ENCODE peak calls at places on chromosomes 16 and 17, in ten cellular contexts. C is HFF-Myc; G is CD8-positive, alpha-beta T cell; I is astrocyte of the spinal cord; V is GM12865; H is lower lobe of right lung; E is AG10803; S is psoas muscle; Y is fibroblast of mammary gland; F is tibial nerve. X is an unnamed sample.

GRCh38 chr17:2337152-2337810 is at the start of gene SGSM2:
- DNase-seq in C (no peak), G (peak), I (peak), V (peak), H (peak), E (peak), S (peak), Y (peak), F (no peak), X (peak)

GRCh38 chr17:60392845-60393702 is 1.1 kb upstream of the USP32 start:
- DNase-seq in C (no peak), G (no peak), I (peak), V (peak), H (peak), E (peak), S (peak), Y (peak), F (no peak), X (peak)

GRCh38 chr17:65609749-65610148 is 48.3 kb upstream of the AXIN2 start:
- DNase-seq in C (no peak), G (no peak), I (no peak), V (no peak), H (no peak), E (no peak), S (no peak), Y (no peak), F (no peak), X (peak)

GRCh38 chr17:72175787-72176515 is 55.1 kb downstream of the SOX9 start:
- DNase-seq in C (no peak), G (no peak), I (no peak), V (no peak), H (no peak), E (no peak), S (peak), Y (no peak), F (no peak), X (peak)

GRCh38 chr17:42133461-42134041 is 10.9 kb downstream of the HSPB9 start:
- DNase-seq in C (no peak), G (no peak), I (no peak), V (peak), H (no peak), E (no peak), S (no peak), Y (no peak), F (no peak), X (no peak)

GRCh38 chr17:68533887-68534700 is 21.9 kb downstream of the PRKAR1A start:
- DNase-seq in C (no peak), G (no peak), I (peak), V (peak), H (no peak), E (peak), S (no peak), Y (peak), F (no peak), X (peak)

GRCh38 chr16:31298340-31298739 is 38.6 kb downstream of the ITGAM start:
- DNase-seq in C (no peak), G (no peak), I (no peak), V (no peak), H (no peak), E (no peak), S (no peak), Y (no peak), F (no peak), X (no peak)

GRCh38 chr16:19524866-19525723 is 1.4 kb downstream of the CCP110 start:
- DNase-seq in C (no peak), G (no peak), I (peak), V (peak), H (no peak), E (no peak), S (no peak), Y (no peak), F (no peak), X (no peak)

GRCh38 chr17:9356488-9356911 is 219.1 kb downstream of the STX8 start:
- DNase-seq in C (no peak), G (no peak), I (no peak), V (peak), H (peak), E (no peak), S (no peak), Y (no peak), F (no peak), X (no peak)

GRCh38 chr16:66058181-66058580 is 308.3 kb upstream of the CDH5 start:
- DNase-seq in C (peak), G (no peak), I (peak), V (no peak), H (no peak), E (peak), S (no peak), Y (peak), F (no peak), X (no peak)

GRCh38 chr17:1111599-1112443 is 68.0 kb downstream of the ABR start:
- DNase-seq in C (no peak), G (no peak), I (no peak), V (no peak), H (peak), E (peak), S (no peak), Y (no peak), F (no peak), X (no peak)

GRCh38 chr16:6206080-6206479 is 1108.5 kb upstream of the EEF2KMT start:
- DNase-seq in C (no peak), G (no peak), I (no peak), V (no peak), H (peak), E (no peak), S (no peak), Y (no peak), F (no peak), X (no peak)

GRCh38 chr17:32596666-32597065 is 109.9 kb downstream of the CDK5R1 start:
- DNase-seq in C (no peak), G (no peak), I (peak), V (peak), H (no peak), E (no peak), S (no peak), Y (peak), F (no peak), X (no peak)

GRCh38 chr16:77816293-77816692 is 27.9 kb downstream of the VAT1L start:
- DNase-seq in C (no peak), G (no peak), I (peak), V (no peak), H (no peak), E (peak), S (no peak), Y (peak), F (no peak), X (peak)

GRCh38 chr17:36509272-36509985 is 22.9 kb downstream of the ZNHIT3 start:
- DNase-seq in C (no peak), G (no peak), I (no peak), V (no peak), H (no peak), E (no peak), S (no peak), Y (no peak), F (no peak), X (no peak)

GRCh38 chr16:20611975-20612471 is 35.9 kb upstream of the ACSM2B start:
- DNase-seq in C (no peak), G (no peak), I (no peak), V (no peak), H (no peak), E (no peak), S (peak), Y (no peak), F (no peak), X (no peak)

GRCh38 chr16:30963925-30964511 is 6.5 kb downstream of the SETD1A start:
- DNase-seq in C (no peak), G (no peak), I (no peak), V (no peak), H (no peak), E (no peak), S (no peak), Y (no peak), F (no peak), X (no peak)

GRCh38 chr17:59353936-59354755 is 22.7 kb downstream of the YPEL2 start:
- DNase-seq in C (no peak), G (no peak), I (no peak), V (no peak), H (no peak), E (no peak), S (no peak), Y (no peak), F (no peak), X (no peak)

GRCh38 chr17:59355030-59355694 is 23.7 kb downstream of the YPEL2 start:
- DNase-seq in C (no peak), G (no peak), I (no peak), V (no peak), H (no peak), E (no peak), S (no peak), Y (no peak), F (no peak), X (no peak)

GRCh38 chr17:59356543-59357218 is 25.2 kb downstream of the YPEL2 start:
- DNase-seq in C (no peak), G (no peak), I (no peak), V (no peak), H (no peak), E (no peak), S (no peak), Y (peak), F (no peak), X (no peak)

GRCh38 chr17:59357219-59357699 is 25.8 kb downstream of the YPEL2 start:
- DNase-seq in C (no peak), G (no peak), I (no peak), V (no peak), H (no peak), E (peak), S (no peak), Y (no peak), F (no peak), X (peak)

GRCh38 chr17:59355695-59356323 is 24.4 kb downstream of the YPEL2 start:
- DNase-seq in C (no peak), G (no peak), I (no peak), V (no peak), H (no peak), E (peak), S (no peak), Y (no peak), F (no peak), X (no peak)
- TF ChIP-seq CTCF in C (no peak), G (no peak), I (no peak), V (no peak), H (no peak), E (no peak), S (no peak), Y (no peak), F (no peak), X (no peak)

DNA sequence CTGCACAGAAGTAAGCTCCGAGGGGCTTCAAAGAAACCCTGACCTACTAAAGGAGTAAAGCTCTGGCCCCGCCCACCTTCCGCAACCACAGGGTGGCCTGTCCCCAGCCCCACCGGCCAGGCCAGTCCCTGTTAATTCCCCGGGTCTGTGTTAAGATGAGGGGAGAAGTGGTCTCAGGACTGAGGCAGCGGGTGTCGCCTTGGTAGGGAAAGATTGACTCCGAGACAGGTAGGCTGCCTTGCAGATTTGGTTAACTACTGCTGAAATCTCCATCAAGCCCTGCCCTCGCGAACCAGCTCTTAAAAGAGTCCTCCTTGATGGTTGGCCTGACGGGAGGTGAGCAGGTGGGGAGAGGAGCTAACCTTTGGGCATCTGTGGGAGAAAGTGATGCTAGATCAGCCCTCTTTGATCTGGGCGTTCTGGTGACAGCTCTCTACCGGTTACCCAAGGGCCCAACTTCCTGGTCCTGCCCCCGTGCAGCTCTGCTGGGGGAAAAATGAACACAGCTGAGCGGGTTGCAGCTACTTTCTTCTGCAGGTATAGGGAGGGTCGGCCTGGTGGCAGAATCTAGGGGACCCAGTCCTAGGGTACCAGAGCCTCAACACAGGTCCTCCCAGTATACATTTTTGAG is 2.8 kb downstream of the SHISA9 start:
- DNase-seq in C (no peak), G (no peak), I (no peak), V (no peak), H (no peak), E (no peak), S (no peak), Y (no peak), F (no peak), X (no peak)
- H3K4me3 ChIP-seq in C (no peak), G (no peak), I (no peak), V (no peak), H (no peak), E (no peak), S (no peak), Y (no peak), F (no peak), X (no peak)

GRCh38 chr16:12329246-12329995 is 352.9 kb downstream of the SNX29 start:
- DNase-seq in C (no peak), G (no peak), I (no peak), V (no peak), H (no peak), E (no peak), S (no peak), Y (no peak), F (no peak), X (no peak)
- TF ChIP-seq CTCF in C (no peak), G (no peak), I (no peak), V (no peak), H (no peak), E (no peak), S (no peak), Y (no peak), F (no peak), X (no peak)

GRCh38 chr17:41073676-41074075 is 8.0 kb upstream of the KRTAP2-4 start:
- DNase-seq in C (no peak), G (no peak), I (no peak), V (no peak), H (no peak), E (no peak), S (no peak), Y (no peak), F (no peak), X (no peak)

GRCh38 chr17:41071606-41072375 is 6.1 kb upstream of the KRTAP2-4 start:
- DNase-seq in C (no peak), G (no peak), I (no peak), V (no peak), H (no peak), E (no peak), S (no peak), Y (no peak), F (no peak), X (no peak)

GRCh38 chr17:41067281-41067680 is 1.6 kb upstream of the KRTAP2-4 start:
- DNase-seq in C (peak), G (no peak), I (no peak), V (no peak), H (no peak), E (peak), S (no peak), Y (peak), F (no peak), X (no peak)

GRCh38 chr17:41065829-41066624 is at the start of gene KRTAP2-4:
- DNase-seq in C (peak), G (no peak), I (peak), V (no peak), H (no peak), E (peak), S (no peak), Y (peak), F (no peak), X (peak)

GRCh38 chr17:41069031-41069430 is 3.4 kb upstream of the KRTAP2-4 start:
- DNase-seq in C (no peak), G (no peak), I (no peak), V (no peak), H (no peak), E (no peak), S (no peak), Y (no peak), F (no peak), X (no peak)
- H3K4me3 ChIP-seq in C (no peak), G (no peak), I (no peak), V (no peak), H (no peak), E (no peak), S (no peak), Y (no peak), F (no peak), X (no peak)

DNA sequence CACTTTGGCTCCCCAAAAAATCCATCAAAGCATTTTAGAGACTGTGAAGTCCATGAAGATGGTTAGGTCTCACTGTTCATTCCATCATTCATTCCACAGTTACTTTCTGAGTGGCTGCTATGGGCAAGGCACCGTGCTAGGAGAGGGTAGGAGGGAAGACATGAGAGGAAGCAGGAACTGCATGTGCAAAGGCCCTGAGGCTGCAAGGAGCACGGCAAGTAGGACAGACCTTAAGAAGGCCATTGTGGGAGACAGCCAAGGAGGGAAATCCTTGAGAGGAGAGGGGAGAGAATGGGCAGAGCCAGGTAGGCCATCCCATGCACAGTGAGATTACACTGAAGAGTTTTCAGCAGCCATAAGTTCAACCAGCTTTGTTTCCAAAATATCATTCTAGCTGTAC is 196.2 kb upstream of the DYNLRB2 start:
- DNase-seq in C (no peak), G (no peak), I (no peak), V (no peak), H (no peak), E (no peak), S (no peak), Y (no peak), F (no peak), X (no peak)
- TF ChIP-seq CTCF in C (no peak), G (no peak), I (no peak), V (no peak), H (no peak), E (no peak), S (no peak), Y (no peak), F (no peak), X (no peak)

DNA sequence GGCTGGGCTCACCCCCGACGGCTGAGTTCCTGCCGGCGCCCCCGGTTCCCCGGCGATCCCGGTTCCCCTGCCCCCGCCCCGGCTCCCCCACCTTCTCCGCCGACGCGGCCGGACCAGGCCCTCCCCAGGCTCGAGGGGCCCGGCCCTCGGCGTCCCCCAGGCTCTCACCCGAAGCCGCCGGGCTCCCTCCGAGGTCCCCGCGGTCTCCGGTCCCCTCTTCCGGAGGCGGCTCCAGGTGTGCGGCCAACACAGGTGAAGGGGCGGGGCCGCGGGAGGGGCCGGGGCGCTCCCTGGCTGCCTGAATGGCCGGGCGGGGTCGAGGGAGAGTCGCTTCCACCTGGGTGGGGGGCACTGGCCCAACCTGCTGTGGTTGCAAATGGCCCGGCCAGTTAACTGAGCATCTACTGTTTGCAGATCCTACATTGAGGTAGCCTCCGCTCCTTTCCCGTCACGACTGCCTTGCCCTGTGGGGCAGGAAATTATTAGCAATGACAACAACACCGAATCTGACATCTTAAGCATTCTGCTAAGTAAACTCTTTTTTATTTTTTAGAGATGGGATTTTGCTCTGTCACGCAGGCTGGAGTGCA is at the start of gene BICDL2:
- DNase-seq in C (no peak), G (no peak), I (no peak), V (no peak), H (peak), E (no peak), S (no peak), Y (no peak), F (no peak), X (no peak)
- H3K4me3 ChIP-seq in C (no peak), G (no peak), I (no peak), V (no peak), H (peak), E (no peak), S (no peak), Y (no peak), F (no peak), X (no peak)

GRCh38 chr16:5019775-5020174 is 14.0 kb downstream of the NAGPA start:
- DNase-seq in C (no peak), G (no peak), I (no peak), V (no peak), H (no peak), E (no peak), S (no peak), Y (no peak), F (no peak), X (no peak)
- TF ChIP-seq CTCF in C (no peak), G (no peak), I (no peak), V (no peak), H (no peak), E (no peak), S (no peak), Y (no peak), F (no peak), X (no peak)

GRCh38 chr17:45895304-45895968 is 1.1 kb downstream of the MAPT start:
- DNase-seq in C (no peak), G (no peak), I (peak), V (no peak), H (no peak), E (no peak), S (peak), Y (no peak), F (no peak), X (no peak)

GRCh38 chr17:45893725-45894021 is 681 bp upstream of the MAPT start:
- DNase-seq in C (no peak), G (no peak), I (no peak), V (no peak), H (no peak), E (no peak), S (no peak), Y (no peak), F (no peak), X (no peak)

GRCh38 chr17:45894022-45894784 is at the start of gene MAPT:
- DNase-seq in C (peak), G (peak), I (peak), V (peak), H (peak), E (peak), S (peak), Y (peak), F (peak), X (peak)

GRCh38 chr17:45896803-45897693 is 2.7 kb downstream of the MAPT start:
- DNase-seq in C (no peak), G (no peak), I (peak), V (no peak), H (no peak), E (no peak), S (no peak), Y (no peak), F (no peak), X (no peak)

DNA sequence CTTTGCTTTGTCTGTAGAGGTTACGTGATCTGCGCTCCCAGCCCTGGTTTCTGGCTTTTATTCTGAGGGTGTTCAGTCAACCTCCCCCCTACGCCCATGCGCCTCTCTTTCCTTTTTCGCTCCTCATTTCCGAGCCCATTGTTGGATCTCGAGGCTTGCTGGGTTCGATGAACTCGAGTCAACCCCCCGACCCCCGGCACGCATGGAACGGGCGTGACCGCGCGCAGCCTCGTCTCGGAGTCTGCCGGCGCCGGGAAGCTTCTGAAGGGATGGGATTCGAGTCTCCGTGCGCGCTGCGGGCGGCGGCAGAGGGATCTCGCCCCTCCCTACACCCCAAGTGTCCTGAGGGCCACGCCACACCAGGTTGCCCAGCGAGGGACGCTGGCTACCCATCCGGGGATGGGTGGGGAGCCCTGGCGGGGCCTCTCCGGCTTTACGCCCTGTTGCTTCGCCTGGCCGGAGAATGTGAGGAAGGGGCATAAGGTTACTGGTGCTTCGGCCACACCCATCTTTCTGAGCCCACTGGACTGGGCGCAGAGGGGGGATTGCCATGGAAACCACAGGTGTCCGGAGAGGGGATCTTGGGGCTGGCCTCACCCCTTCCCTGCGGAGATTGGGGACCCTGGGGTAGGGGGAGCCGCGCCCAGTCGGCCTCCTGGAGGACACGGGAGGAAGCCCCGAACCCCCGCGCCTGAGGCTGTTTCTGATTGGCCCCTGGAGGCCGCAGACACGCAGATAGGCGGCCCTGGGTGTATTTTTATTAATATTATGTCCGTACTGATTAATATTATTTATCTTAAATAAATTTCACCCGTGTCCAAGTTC is 1.8 kb downstream of the MAPT start:
- DNase-seq in C (no peak), G (no peak), I (peak), V (no peak), H (no peak), E (no peak), S (peak), Y (no peak), F (no peak), X (no peak)
- H3K4me3 ChIP-seq in C (no peak), G (peak), I (no peak), V (no peak), H (peak), E (no peak), S (peak), Y (no peak), F (no peak), X (no peak)

GRCh38 chr16:57299009-57299718 is 14.7 kb upstream of the PLLP start:
- DNase-seq in C (no peak), G (no peak), I (no peak), V (no peak), H (peak), E (no peak), S (peak), Y (peak), F (no peak), X (no peak)
- TF ChIP-seq CTCF in C (no peak), G (no peak), I (peak), V (no peak), H (no peak), E (no peak), S (peak), Y (peak), F (no peak), X (peak)

X was measured in fibroblast of pulmonary artery.